ENCODE peak calls at places on chromosomes 16 and 17, in six cellular contexts. T, E, I, F, Q and C are unnamed samples.

GRCh38 chr16:78973041-78973440 is 627.5 kb downstream of the MAF start:
- DNase-seq in E (no peak), T (no peak), F (no peak), I (no peak), Q (no peak), C (no peak)

GRCh38 chr16:19115148-19116021 is 1.6 kb downstream of the ITPRIPL2 start:
- DNase-seq in I (no peak), T (no peak), E (no peak), F (no peak), Q (no peak), C (no peak)

GRCh38 chr16:65548470-65548869 is 426.6 kb upstream of the CDH11 start:
- DNase-seq in F (no peak), E (no peak), I (no peak), Q (no peak), T (no peak), C (no peak)

GRCh38 chr17:71850792-71851191 is 270.0 kb upstream of the SOX9 start:
- DNase-seq in F (no peak), I (no peak), E (no peak), Q (no peak), T (no peak), C (no peak)

GRCh38 chr16:89360760-89361435 is 129.5 kb downstream of the ANKRD11 start:
- DNase-seq in I (peak; percentile 68), F (no peak), T (peak; percentile 59), E (peak; percentile 62), Q (no peak), C (no peak)

GRCh38 chr16:48393843-48394703 is 8.9 kb upstream of the SIAH1 start:
- DNase-seq in I (peak; percentile 5), T (no peak), Q (no peak), F (peak; percentile 18), E (no peak), C (no peak)

GRCh38 chr16:74431516-74431915 is 10.2 kb upstream of the CLEC18B start:
- DNase-seq in T (no peak), E (no peak), Q (no peak), I (no peak), F (no peak), C (no peak)

GRCh38 chr17:21278304-21279197 is 6.0 kb upstream of the MAP2K3 start:
- DNase-seq in Q (no peak), F (peak; percentile 47), T (no peak), I (peak; percentile 29), E (peak; percentile 49), C (no peak)

GRCh38 chr16:82681592-82681991 is 54.8 kb downstream of the CDH13 start:
- DNase-seq in T (no peak), E (no peak), F (no peak), I (no peak), Q (no peak), C (no peak)

GRCh38 chr16:13866073-13866472 is 53.9 kb upstream of the ERCC4 start:
- DNase-seq in E (peak; percentile 6), Q (peak; percentile 72), T (peak; percentile 20), F (peak; percentile 2), I (no peak), C (peak; percentile 84)

GRCh38 chr17:77493238-77493812 is 352.6 kb downstream of the SEC14L1 start:
- DNase-seq in T (no peak), Q (no peak), I (no peak), E (no peak), F (peak; percentile 21), C (no peak)

GRCh38 chr16:29320274-29320999 is 86.1 kb downstream of the NPIPB11 start:
- DNase-seq in I (no peak), T (no peak), F (no peak), E (no peak), Q (no peak), C (no peak)